ENCODE peak calls at places on chromosomes 5 and 9, in six cellular contexts. One of them, this sample, is unnamed.

GRCh38 chr5:137075163-137075970 is 423.8 kb downstream of the SPOCK1 start:
- DNase-seq in GM23248: peak; percentile 38
- DNase-seq in fibroblast of lung: no peak
- DNase-seq in HCT116: peak; percentile 69
- DNase-seq in K562: peak; percentile 83
- DNase-seq in PC-9: peak; percentile 72
- DNase-seq in this sample: peak; percentile 85

GRCh38 chr5:60844429-60844890 is 391 bp upstream of the ELOVL7 start:
- DNase-seq in GM23248: peak; percentile 41
- DNase-seq in fibroblast of lung: peak; percentile 27
- DNase-seq in HCT116: peak; percentile 16
- DNase-seq in K562: no peak
- DNase-seq in PC-9: peak; percentile 42
- DNase-seq in this sample: no peak

GRCh38 chr5:154047324-154047723 is 8.6 kb downstream of the MFAP3 start:
- DNase-seq in GM23248: no peak
- DNase-seq in fibroblast of lung: no peak
- DNase-seq in HCT116: no peak
- DNase-seq in K562: no peak
- DNase-seq in PC-9: no peak
- DNase-seq in this sample: no peak

GRCh38 chr9:6944896-6945295 is 187.1 kb downstream of the KDM4C start:
- DNase-seq in GM23248: peak; percentile 50
- DNase-seq in fibroblast of lung: no peak
- DNase-seq in HCT116: no peak
- DNase-seq in K562: no peak
- DNase-seq in PC-9: no peak
- DNase-seq in this sample: no peak

GRCh38 chr5:106171708-106172107 is 1499.0 kb downstream of the EFNA5 start:
- DNase-seq in GM23248: no peak
- DNase-seq in fibroblast of lung: no peak
- DNase-seq in HCT116: no peak
- DNase-seq in K562: no peak
- DNase-seq in PC-9: no peak
- DNase-seq in this sample: no peak

GRCh38 chr9:89309608-89310485 is 1.1 kb upstream of the CKS2 start:
- DNase-seq in GM23248: peak; percentile 30
- DNase-seq in fibroblast of lung: no peak
- DNase-seq in HCT116: peak; percentile 41
- DNase-seq in K562: peak; percentile 41
- DNase-seq in PC-9: peak; percentile 63
- DNase-seq in this sample: peak; percentile 10

GRCh38 chr9:90010793-90011192 is 406.0 kb downstream of the GADD45G start:
- DNase-seq in GM23248: no peak
- DNase-seq in fibroblast of lung: no peak
- DNase-seq in HCT116: no peak
- DNase-seq in K562: no peak
- DNase-seq in PC-9: no peak
- DNase-seq in this sample: no peak

GRCh38 chr5:63439537-63439936 is 522.7 kb downstream of the HTR1A start:
- DNase-seq in GM23248: no peak
- DNase-seq in fibroblast of lung: no peak
- DNase-seq in HCT116: no peak
- DNase-seq in K562: no peak
- DNase-seq in PC-9: no peak
- DNase-seq in this sample: peak; percentile 2

GRCh38 chr5:111694183-111694582 is 62.8 kb downstream of the NREP start:
- DNase-seq in GM23248: peak; percentile 91
- DNase-seq in fibroblast of lung: peak; percentile 93
- DNase-seq in HCT116: no peak
- DNase-seq in K562: no peak
- DNase-seq in PC-9: peak; percentile 71
- DNase-seq in this sample: no peak

GRCh38 chr9:129697111-129697955 is 31.9 kb downstream of the PRRX2 start:
- DNase-seq in GM23248: peak; percentile 97
- DNase-seq in fibroblast of lung: peak; percentile 66
- DNase-seq in HCT116: no peak
- DNase-seq in K562: no peak
- DNase-seq in PC-9: no peak
- DNase-seq in this sample: peak; percentile 85

GRCh38 chr9:111926421-111926875 is 29.8 kb downstream of the UGCG start:
- DNase-seq in GM23248: no peak
- DNase-seq in fibroblast of lung: peak; percentile 68
- DNase-seq in HCT116: no peak
- DNase-seq in K562: no peak
- DNase-seq in PC-9: no peak
- DNase-seq in this sample: no peak

GRCh38 chr9:3954950-3955670 is 344.8 kb downstream of the GLIS3 start:
- DNase-seq in GM23248: peak; percentile 54
- DNase-seq in fibroblast of lung: no peak
- DNase-seq in HCT116: no peak
- DNase-seq in K562: peak; percentile 7
- DNase-seq in PC-9: no peak
- DNase-seq in this sample: peak; percentile 85

GRCh38 chr5:56480305-56481146 is 247.4 kb upstream of the ANKRD55 start:
- DNase-seq in GM23248: peak; percentile 86
- DNase-seq in fibroblast of lung: peak; percentile 48
- DNase-seq in HCT116: no peak
- DNase-seq in K562: no peak
- DNase-seq in PC-9: no peak
- DNase-seq in this sample: peak; percentile 87

GRCh38 chr9:128411373-128412119 is 9.1 kb upstream of the CERCAM start:
- DNase-seq in GM23248: peak; percentile 21
- DNase-seq in fibroblast of lung: no peak
- DNase-seq in HCT116: no peak
- DNase-seq in K562: no peak
- DNase-seq in PC-9: no peak
- DNase-seq in this sample: no peak

GRCh38 chr5:36418172-36418979 is 116.7 kb upstream of the RANBP3L start:
- DNase-seq in GM23248: peak; percentile 32
- DNase-seq in fibroblast of lung: peak; percentile 32
- DNase-seq in HCT116: no peak
- DNase-seq in K562: no peak
- DNase-seq in PC-9: peak; percentile 95
- DNase-seq in this sample: no peak

GRCh38 chr5:173853370-173854131 is 34.6 kb upstream of the CPEB4 start:
- DNase-seq in GM23248: peak; percentile 14
- DNase-seq in fibroblast of lung: no peak
- DNase-seq in HCT116: no peak
- DNase-seq in K562: peak; percentile 81
- DNase-seq in PC-9: no peak
- DNase-seq in this sample: no peak

GRCh38 chr5:133683646-133684290 is 71.4 kb upstream of the FSTL4 start:
- DNase-seq in GM23248: no peak
- DNase-seq in fibroblast of lung: no peak
- DNase-seq in HCT116: no peak
- DNase-seq in K562: no peak
- DNase-seq in PC-9: no peak
- DNase-seq in this sample: no peak

GRCh38 chr5:111747336-111747735 is 9.7 kb downstream of the NREP start:
- DNase-seq in GM23248: peak; percentile 77
- DNase-seq in fibroblast of lung: no peak
- DNase-seq in HCT116: no peak
- DNase-seq in K562: no peak
- DNase-seq in PC-9: no peak
- DNase-seq in this sample: no peak

GRCh38 chr5:439636-440035 is 3.3 kb upstream of the EXOC3 start:
- DNase-seq in GM23248: no peak
- DNase-seq in fibroblast of lung: no peak
- DNase-seq in HCT116: no peak
- DNase-seq in K562: no peak
- DNase-seq in PC-9: no peak
- DNase-seq in this sample: no peak

GRCh38 chr5:146390469-146390868 is 51.8 kb downstream of the POU4F3 start:
- DNase-seq in GM23248: no peak
- DNase-seq in fibroblast of lung: no peak
- DNase-seq in HCT116: peak; percentile 6
- DNase-seq in K562: no peak
- DNase-seq in PC-9: no peak
- DNase-seq in this sample: peak; percentile 60

GRCh38 chr5:153629027-153629426 is 138.6 kb downstream of the GRIA1 start:
- DNase-seq in GM23248: peak; percentile 96
- DNase-seq in fibroblast of lung: peak; percentile 97
- DNase-seq in HCT116: peak; percentile 26
- DNase-seq in K562: no peak
- DNase-seq in PC-9: peak; percentile 40
- DNase-seq in this sample: peak; percentile 58

GRCh38 chr5:22242532-22242931 is 610.6 kb downstream of the CDH12 start:
- DNase-seq in GM23248: peak; percentile 26
- DNase-seq in fibroblast of lung: peak; percentile 6
- DNase-seq in HCT116: no peak
- DNase-seq in K562: no peak
- DNase-seq in PC-9: no peak
- DNase-seq in this sample: peak; percentile 63

GRCh38 chr5:95712347-95712958 is 18.7 kb upstream of the RHOBTB3 start:
- DNase-seq in GM23248: peak; percentile 84
- DNase-seq in fibroblast of lung: peak; percentile 41
- DNase-seq in HCT116: peak; percentile 97
- DNase-seq in K562: peak; percentile 88
- DNase-seq in PC-9: peak; percentile 99
- DNase-seq in this sample: no peak

GRCh38 chr9:134490446-134490845 is 151.2 kb upstream of the COL5A1 start:
- DNase-seq in GM23248: no peak
- DNase-seq in fibroblast of lung: no peak
- DNase-seq in HCT116: no peak
- DNase-seq in K562: no peak
- DNase-seq in PC-9: no peak
- DNase-seq in this sample: no peak

GRCh38 chr9:134487066-134487710 is 154.4 kb upstream of the COL5A1 start:
- DNase-seq in GM23248: no peak
- DNase-seq in fibroblast of lung: no peak
- DNase-seq in HCT116: no peak
- DNase-seq in K562: no peak
- DNase-seq in PC-9: no peak
- DNase-seq in this sample: no peak

GRCh38 chr9:134489621-134490380 is 151.8 kb upstream of the COL5A1 start:
- DNase-seq in GM23248: no peak
- DNase-seq in fibroblast of lung: no peak
- DNase-seq in HCT116: no peak
- DNase-seq in K562: no peak
- DNase-seq in PC-9: no peak
- DNase-seq in this sample: no peak

GRCh38 chr9:134488251-134488900 is 153.2 kb upstream of the COL5A1 start:
- DNase-seq in GM23248: peak; percentile 89
- DNase-seq in fibroblast of lung: no peak
- DNase-seq in HCT116: no peak
- DNase-seq in K562: no peak
- DNase-seq in PC-9: no peak
- DNase-seq in this sample: no peak

GRCh38 chr9:134488901-134489280 is 152.7 kb upstream of the COL5A1 start:
- DNase-seq in GM23248: no peak
- DNase-seq in fibroblast of lung: no peak
- DNase-seq in HCT116: no peak
- DNase-seq in K562: no peak
- DNase-seq in PC-9: no peak
- DNase-seq in this sample: no peak
- H3K4me2 ChIP-seq in GM23248: peak overlapping the region; percentile 49
- H3K4me2 ChIP-seq in fibroblast of lung: no peak overlapping the region
- H3K4me2 ChIP-seq in HCT116: no peak overlapping the region
- H3K4me2 ChIP-seq in K562: no peak overlapping the region
- H3K4me2 ChIP-seq in PC-9: no peak overlapping the region
- H3K4me2 ChIP-seq in this sample: no peak overlapping the region

GRCh38 chr5:159103086-159103485 is 3.4 kb upstream of the EBF1 start:
- DNase-seq in GM23248: no peak
- DNase-seq in fibroblast of lung: no peak
- DNase-seq in HCT116: no peak
- DNase-seq in K562: no peak
- DNase-seq in PC-9: no peak
- DNase-seq in this sample: no peak

GRCh38 chr5:159105318-159106053 is 5.8 kb upstream of the EBF1 start:
- DNase-seq in GM23248: no peak
- DNase-seq in fibroblast of lung: no peak
- DNase-seq in HCT116: no peak
- DNase-seq in K562: no peak
- DNase-seq in PC-9: no peak
- DNase-seq in this sample: peak; percentile 64

GRCh38 chr5:159102294-159102934 is 2.7 kb upstream of the EBF1 start:
- DNase-seq in GM23248: peak; percentile 60
- DNase-seq in fibroblast of lung: no peak
- DNase-seq in HCT116: no peak
- DNase-seq in K562: no peak
- DNase-seq in PC-9: no peak
- DNase-seq in this sample: no peak

GRCh38 chr5:159104759-159105317 is 5.1 kb upstream of the EBF1 start:
- DNase-seq in GM23248: no peak
- DNase-seq in fibroblast of lung: no peak
- DNase-seq in HCT116: no peak
- DNase-seq in K562: no peak
- DNase-seq in PC-9: no peak
- DNase-seq in this sample: peak; percentile 27

GRCh38 chr5:159104058-159104651 is 4.4 kb upstream of the EBF1 start:
- DNase-seq in GM23248: peak; percentile 51
- DNase-seq in fibroblast of lung: peak; percentile 62
- DNase-seq in HCT116: no peak
- DNase-seq in K562: peak; percentile 30
- DNase-seq in PC-9: no peak
- DNase-seq in this sample: peak; percentile 81
- TF ChIP-seq EZH2 in GM23248: no peak
- TF ChIP-seq EZH2 in fibroblast of lung: no peak
- TF ChIP-seq EZH2 in HCT116: no peak
- TF ChIP-seq EZH2 in K562: no peak
- TF ChIP-seq EZH2 in PC-9: no peak
- TF ChIP-seq EZH2 in this sample: no peak

DNA sequence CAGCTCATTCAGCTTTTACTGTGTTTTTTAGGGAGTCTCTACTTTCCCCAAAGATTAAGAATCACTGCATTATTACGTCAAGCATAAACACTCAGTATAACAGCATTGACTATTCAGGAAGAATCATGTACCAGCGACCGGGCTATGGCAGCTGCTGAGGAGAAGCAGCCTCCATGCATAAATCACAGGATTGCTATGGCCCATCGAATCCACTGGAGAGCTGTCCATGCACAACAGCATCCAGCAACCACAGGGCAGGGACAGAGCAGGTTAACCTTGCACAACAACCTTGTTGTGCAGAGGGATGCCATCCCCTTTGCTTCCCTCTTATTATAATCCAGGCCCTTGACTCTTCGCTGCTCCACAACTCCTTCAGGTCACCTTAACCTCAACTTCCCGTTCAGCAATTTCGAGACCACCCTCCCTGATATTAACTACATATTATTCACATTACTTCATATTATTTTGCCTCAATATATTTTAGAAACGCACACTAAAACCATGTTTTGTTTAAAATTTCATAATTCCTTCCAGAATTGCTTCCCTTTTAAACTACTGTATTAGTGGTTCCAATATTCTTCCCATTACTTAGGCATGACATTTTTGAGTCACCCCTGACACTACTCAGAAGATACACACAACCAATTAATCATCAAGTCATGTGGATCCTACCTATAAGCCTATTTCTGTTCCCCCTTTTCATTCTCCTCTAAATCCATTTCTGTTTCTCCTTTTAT is 991 bp downstream of the IARS1 start:
- DNase-seq in GM23248: peak; percentile 63
- DNase-seq in fibroblast of lung: peak; percentile 9
- DNase-seq in HCT116: no peak
- DNase-seq in K562: no peak
- DNase-seq in PC-9: no peak
- DNase-seq in this sample: no peak
- H3K27ac ChIP-seq in GM23248: peak overlapping the region; percentile 86
- H3K27ac ChIP-seq in fibroblast of lung: peak overlapping the region; percentile 81
- H3K27ac ChIP-seq in HCT116: peak overlapping the region; percentile 60
- H3K27ac ChIP-seq in K562: peak overlapping the region; percentile 97
- H3K27ac ChIP-seq in PC-9: peak overlapping the region; percentile 96
- H3K27ac ChIP-seq in this sample: no peak overlapping the region

GRCh38 chr5:160165137-160166068 is 46.2 kb upstream of the PWWP2A start:
- DNase-seq in GM23248: peak; percentile 97
- DNase-seq in fibroblast of lung: peak; percentile 99
- DNase-seq in HCT116: peak; percentile 95
- DNase-seq in K562: no peak
- DNase-seq in PC-9: peak; percentile 91
- DNase-seq in this sample: peak; percentile 83
- H3K4me2 ChIP-seq in GM23248: peak overlapping the region; percentile 70
- H3K4me2 ChIP-seq in fibroblast of lung: peak overlapping the region; percentile 76
- H3K4me2 ChIP-seq in HCT116: peak overlapping the region; percentile 84
- H3K4me2 ChIP-seq in K562: no peak overlapping the region
- H3K4me2 ChIP-seq in PC-9: peak overlapping the region; percentile 84
- H3K4me2 ChIP-seq in this sample: peak overlapping the region; percentile 53